ENCODE peak calls at places on chromosomes 16 and 17, in five cellular contexts. One of them, this sample, is unnamed.

GRCh38 chr16:83336630-83337029 is 471.1 kb upstream of the HSBP1 start:
- DNase-seq in ovary: no peak
- DNase-seq in progenitor cell of endocrine pancreas: no peak
- DNase-seq in neural crest cell: no peak
- DNase-seq in adrenal gland: peak; percentile 7
- DNase-seq in this sample: no peak

GRCh38 chr17:57699751-57700186 is 45.3 kb downstream of the CCDC182 start:
- DNase-seq in adrenal gland: no peak
- DNase-seq in progenitor cell of endocrine pancreas: no peak
- DNase-seq in ovary: no peak
- DNase-seq in neural crest cell: no peak
- DNase-seq in this sample: peak; percentile 37

GRCh38 chr17:33012522-33013033 is 20.9 kb downstream of the SPACA3 start:
- DNase-seq in progenitor cell of endocrine pancreas: no peak
- DNase-seq in ovary: no peak
- DNase-seq in neural crest cell: no peak
- DNase-seq in adrenal gland: no peak
- DNase-seq in this sample: no peak

GRCh38 chr17:80789356-80789902 is 202.2 kb upstream of the CHMP6 start:
- DNase-seq in ovary: no peak
- DNase-seq in progenitor cell of endocrine pancreas: no peak
- DNase-seq in adrenal gland: peak; percentile 86
- DNase-seq in neural crest cell: no peak
- DNase-seq in this sample: no peak

GRCh38 chr17:55747209-55747608 is 3.6 kb upstream of the PCTP start:
- DNase-seq in neural crest cell: no peak
- DNase-seq in adrenal gland: no peak
- DNase-seq in progenitor cell of endocrine pancreas: no peak
- DNase-seq in ovary: no peak
- DNase-seq in this sample: no peak

GRCh38 chr17:44374306-44375195 is 10.9 kb upstream of the FAM171A2 start:
- DNase-seq in progenitor cell of endocrine pancreas: no peak
- DNase-seq in adrenal gland: no peak
- DNase-seq in ovary: no peak
- DNase-seq in neural crest cell: no peak
- DNase-seq in this sample: peak; percentile 66

GRCh38 chr17:83064732-83065659 is 14.4 kb upstream of the METRNL start:
- DNase-seq in adrenal gland: peak; percentile 29
- DNase-seq in neural crest cell: no peak
- DNase-seq in progenitor cell of endocrine pancreas: peak; percentile 8
- DNase-seq in ovary: peak; percentile 29
- DNase-seq in this sample: no peak

GRCh38 chr17:80953471-80954315 is 37.9 kb upstream of the CHMP6 start:
- DNase-seq in ovary: peak; percentile 12
- DNase-seq in adrenal gland: no peak
- DNase-seq in neural crest cell: no peak
- DNase-seq in progenitor cell of endocrine pancreas: no peak
- DNase-seq in this sample: no peak

GRCh38 chr17:10156579-10157488 is 41.6 kb downstream of the GAS7 start:
- DNase-seq in neural crest cell: no peak
- DNase-seq in ovary: no peak
- DNase-seq in adrenal gland: peak; percentile 54
- DNase-seq in progenitor cell of endocrine pancreas: no peak
- DNase-seq in this sample: peak; percentile 25

GRCh38 chr16:30541502-30542329 is 7.1 kb upstream of the ZNF747 start:
- DNase-seq in neural crest cell: no peak
- DNase-seq in progenitor cell of endocrine pancreas: no peak
- DNase-seq in ovary: no peak
- DNase-seq in adrenal gland: no peak
- DNase-seq in this sample: no peak

GRCh38 chr17:39612291-39612894 is 4.7 kb upstream of the NEUROD2 start:
- DNase-seq in progenitor cell of endocrine pancreas: no peak
- DNase-seq in neural crest cell: no peak
- DNase-seq in adrenal gland: no peak
- DNase-seq in ovary: no peak
- DNase-seq in this sample: peak; percentile 4

GRCh38 chr16:52114414-52114813 is 432.5 kb downstream of the TOX3 start:
- DNase-seq in neural crest cell: no peak
- DNase-seq in ovary: no peak
- DNase-seq in adrenal gland: no peak
- DNase-seq in progenitor cell of endocrine pancreas: no peak
- DNase-seq in this sample: no peak

GRCh38 chr16:19809121-19809635 is 75.5 kb downstream of the GPRC5B start:
- DNase-seq in adrenal gland: no peak
- DNase-seq in progenitor cell of endocrine pancreas: no peak
- DNase-seq in neural crest cell: no peak
- DNase-seq in ovary: no peak
- DNase-seq in this sample: no peak

GRCh38 chr16:58733248-58733670 is 857 bp downstream of the GOT2 start:
- DNase-seq in progenitor cell of endocrine pancreas: no peak
- DNase-seq in adrenal gland: peak; percentile 48
- DNase-seq in neural crest cell: no peak
- DNase-seq in ovary: no peak
- DNase-seq in this sample: peak; percentile 60

GRCh38 chr16:79911660-79912059 is 311.1 kb upstream of the MAF start:
- DNase-seq in ovary: no peak
- DNase-seq in neural crest cell: no peak
- DNase-seq in progenitor cell of endocrine pancreas: no peak
- DNase-seq in adrenal gland: no peak
- DNase-seq in this sample: no peak

GRCh38 chr17:16243385-16243784 is 26.4 kb downstream of the PIGL start:
- DNase-seq in neural crest cell: no peak
- DNase-seq in adrenal gland: no peak
- DNase-seq in ovary: no peak
- DNase-seq in progenitor cell of endocrine pancreas: no peak
- DNase-seq in this sample: no peak

GRCh38 chr17:29256735-29257466 is 10.2 kb downstream of the CRYBA1 start:
- DNase-seq in progenitor cell of endocrine pancreas: no peak
- DNase-seq in neural crest cell: no peak
- DNase-seq in adrenal gland: no peak
- DNase-seq in ovary: no peak
- DNase-seq in this sample: no peak

GRCh38 chr16:72099377-72099818 is 5.8 kb downstream of the DHX38 start:
- DNase-seq in adrenal gland: peak; percentile 46
- DNase-seq in ovary: peak; percentile 34
- DNase-seq in progenitor cell of endocrine pancreas: peak; percentile 39
- DNase-seq in neural crest cell: peak; percentile 50
- DNase-seq in this sample: peak; percentile 55

GRCh38 chr16:20865420-20866126 is 34.6 kb downstream of the DCUN1D3 start:
- DNase-seq in progenitor cell of endocrine pancreas: no peak
- DNase-seq in ovary: no peak
- DNase-seq in neural crest cell: no peak
- DNase-seq in adrenal gland: no peak
- DNase-seq in this sample: no peak

GRCh38 chr17:157901-158300 is 20.5 kb downstream of the SCGB1C2 start:
- DNase-seq in progenitor cell of endocrine pancreas: no peak
- DNase-seq in adrenal gland: no peak
- DNase-seq in ovary: no peak
- DNase-seq in neural crest cell: no peak
- DNase-seq in this sample: no peak

GRCh38 chr17:41735744-41736143 is 1.3 kb upstream of the HAP1 start:
- DNase-seq in progenitor cell of endocrine pancreas: no peak
- DNase-seq in neural crest cell: no peak
- DNase-seq in adrenal gland: no peak
- DNase-seq in ovary: no peak
- DNase-seq in this sample: no peak

GRCh38 chr16:55418586-55418985 is 60.4 kb upstream of the MMP2 start:
- DNase-seq in ovary: no peak
- DNase-seq in progenitor cell of endocrine pancreas: peak; percentile 29
- DNase-seq in neural crest cell: no peak
- DNase-seq in adrenal gland: no peak
- DNase-seq in this sample: peak; percentile 35

GRCh38 chr17:78921437-78921971 is 3.7 kb downstream of the TIMP2 start:
- DNase-seq in progenitor cell of endocrine pancreas: no peak
- DNase-seq in neural crest cell: no peak
- DNase-seq in adrenal gland: peak; percentile 76
- DNase-seq in ovary: no peak
- DNase-seq in this sample: no peak

GRCh38 chr16:73057369-73058210 is 9.7 kb upstream of the ZFHX3 start:
- DNase-seq in adrenal gland: peak; percentile 37
- DNase-seq in progenitor cell of endocrine pancreas: peak; percentile 53
- DNase-seq in ovary: peak; percentile 61
- DNase-seq in neural crest cell: no peak
- DNase-seq in this sample: peak; percentile 62

GRCh38 chr16:55323637-55324490 is at the start of gene IRX6:
- DNase-seq in ovary: peak; percentile 28
- DNase-seq in progenitor cell of endocrine pancreas: peak; percentile 50
- DNase-seq in neural crest cell: peak; percentile 59
- DNase-seq in adrenal gland: peak; percentile 8
- DNase-seq in this sample: peak; percentile 76

GRCh38 chr16:67110136-67110847 is 551 bp downstream of the PHAF1 start:
- DNase-seq in adrenal gland: no peak
- DNase-seq in ovary: no peak
- DNase-seq in neural crest cell: peak; percentile 5
- DNase-seq in progenitor cell of endocrine pancreas: no peak
- DNase-seq in this sample: no peak

GRCh38 chr17:79041041-79041570 is 17.1 kb downstream of the C1QTNF1 start:
- DNase-seq in neural crest cell: no peak
- DNase-seq in progenitor cell of endocrine pancreas: no peak
- DNase-seq in adrenal gland: no peak
- DNase-seq in ovary: no peak
- DNase-seq in this sample: no peak

GRCh38 chr17:34319087-34319486 is at the start of gene CCL8:
- DNase-seq in adrenal gland: no peak
- DNase-seq in progenitor cell of endocrine pancreas: no peak
- DNase-seq in neural crest cell: no peak
- DNase-seq in ovary: no peak
- DNase-seq in this sample: no peak

GRCh38 chr17:75635610-75636202 is 2.5 kb downstream of the SMIM5 start:
- DNase-seq in ovary: no peak
- DNase-seq in adrenal gland: no peak
- DNase-seq in progenitor cell of endocrine pancreas: no peak
- DNase-seq in neural crest cell: no peak
- DNase-seq in this sample: no peak

DNA sequence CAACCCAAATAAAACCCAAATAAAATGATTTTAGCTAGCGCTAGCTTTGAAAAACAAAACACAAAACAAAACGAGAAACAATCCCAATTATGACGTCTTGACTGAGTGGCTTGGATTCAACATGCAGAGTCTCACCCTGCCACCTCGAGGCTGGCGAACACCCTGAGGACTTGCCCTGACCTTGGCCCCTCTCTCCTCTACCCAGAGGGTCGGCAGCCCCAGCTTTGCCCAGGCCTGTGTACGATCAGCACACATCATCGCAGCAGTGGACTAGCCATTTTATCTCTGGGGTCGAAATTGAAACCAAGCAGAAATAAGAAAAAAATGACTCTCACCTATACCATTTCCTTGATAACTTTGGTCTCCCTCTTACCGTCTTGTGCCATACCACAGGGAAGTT is 4.9 kb downstream of the JMJD6 start:
- DNase-seq in neural crest cell: no peak
- DNase-seq in adrenal gland: no peak
- DNase-seq in ovary: no peak
- DNase-seq in progenitor cell of endocrine pancreas: no peak
- DNase-seq in this sample: no peak
- TF ChIP-seq CTCF in neural crest cell: no peak
- TF ChIP-seq CTCF in adrenal gland: no peak
- TF ChIP-seq CTCF in ovary: no peak
- TF ChIP-seq CTCF in progenitor cell of endocrine pancreas: no peak
- TF ChIP-seq CTCF in this sample: no peak

GRCh38 chr16:1543085-1543896 is 9.8 kb downstream of the TMEM204 start:
- DNase-seq in adrenal gland: peak; percentile 73
- DNase-seq in neural crest cell: no peak
- DNase-seq in progenitor cell of endocrine pancreas: no peak
- DNase-seq in ovary: no peak
- DNase-seq in this sample: peak; percentile 61
- TF ChIP-seq CTCF in adrenal gland: no peak
- TF ChIP-seq CTCF in neural crest cell: no peak
- TF ChIP-seq CTCF in progenitor cell of endocrine pancreas: no peak
- TF ChIP-seq CTCF in ovary: no peak
- TF ChIP-seq CTCF in this sample: no peak

GRCh38 chr17:4035081-4035680 is 70.9 kb upstream of the ATP2A3 start:
- DNase-seq in adrenal gland: no peak
- DNase-seq in progenitor cell of endocrine pancreas: no peak
- DNase-seq in ovary: no peak
- DNase-seq in neural crest cell: no peak
- DNase-seq in this sample: no peak
- TF ChIP-seq CTCF in adrenal gland: peak; percentile 31
- TF ChIP-seq CTCF in progenitor cell of endocrine pancreas: no peak
- TF ChIP-seq CTCF in ovary: no peak
- TF ChIP-seq CTCF in neural crest cell: no peak
- TF ChIP-seq CTCF in this sample: no peak

GRCh38 chr16:11129378-11129781 is 126.6 kb downstream of the SOCS1 start:
- DNase-seq in progenitor cell of endocrine pancreas: no peak
- DNase-seq in ovary: no peak
- DNase-seq in neural crest cell: no peak
- DNase-seq in adrenal gland: no peak
- DNase-seq in this sample: no peak

GRCh38 chr16:11128211-11129123 is 127.5 kb downstream of the SOCS1 start:
- DNase-seq in neural crest cell: no peak
- DNase-seq in progenitor cell of endocrine pancreas: no peak
- DNase-seq in adrenal gland: peak; percentile 45
- DNase-seq in ovary: no peak
- DNase-seq in this sample: no peak

GRCh38 chr16:11127610-11128195 is 128.3 kb downstream of the SOCS1 start:
- DNase-seq in progenitor cell of endocrine pancreas: no peak
- DNase-seq in ovary: no peak
- DNase-seq in adrenal gland: no peak
- DNase-seq in neural crest cell: no peak
- DNase-seq in this sample: no peak

GRCh38 chr16:11125936-11126335 is 130.1 kb downstream of the SOCS1 start:
- DNase-seq in adrenal gland: no peak
- DNase-seq in ovary: no peak
- DNase-seq in neural crest cell: no peak
- DNase-seq in progenitor cell of endocrine pancreas: no peak
- DNase-seq in this sample: no peak

DNA sequence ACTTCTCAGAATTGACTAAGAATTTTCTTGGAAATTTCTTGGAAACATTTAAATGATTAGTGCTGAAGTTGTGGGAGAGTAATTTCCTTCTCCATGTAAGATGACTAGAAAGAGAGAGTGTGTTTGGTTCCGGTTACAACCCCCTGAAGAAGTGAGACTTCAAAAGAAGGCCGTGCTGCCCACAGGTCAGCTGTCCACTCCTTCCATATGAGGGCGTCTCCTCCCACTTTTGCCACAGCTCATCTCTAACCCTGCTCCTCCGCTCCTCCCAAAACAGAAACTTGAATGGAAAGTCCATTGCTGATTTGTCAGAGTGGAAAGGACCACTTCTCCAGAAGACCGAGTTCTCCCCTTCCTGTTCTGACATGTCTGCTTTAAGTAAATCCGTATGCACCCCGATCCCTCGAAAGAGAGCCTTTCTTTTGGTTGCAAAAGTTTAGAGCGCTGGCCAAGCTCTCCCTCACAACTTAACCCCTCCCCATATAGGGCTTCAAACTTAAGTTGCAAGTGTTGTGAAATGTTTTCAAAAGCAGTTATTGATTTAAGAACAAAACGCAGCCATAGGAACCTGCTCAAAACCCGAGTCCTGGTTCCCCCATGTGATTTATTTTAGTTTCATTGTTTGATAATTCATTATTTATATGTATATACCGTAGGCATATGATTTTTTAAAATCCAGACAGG is 129.5 kb downstream of the SOCS1 start:
- DNase-seq in adrenal gland: no peak
- DNase-seq in neural crest cell: no peak
- DNase-seq in progenitor cell of endocrine pancreas: no peak
- DNase-seq in ovary: no peak
- DNase-seq in this sample: no peak
- TF ChIP-seq CTCF in adrenal gland: no peak
- TF ChIP-seq CTCF in neural crest cell: no peak
- TF ChIP-seq CTCF in progenitor cell of endocrine pancreas: no peak
- TF ChIP-seq CTCF in ovary: no peak
- TF ChIP-seq CTCF in this sample: no peak

GRCh38 chr17:64017381-64017980 is 3.0 kb downstream of the ICAM2 start:
- DNase-seq in adrenal gland: no peak
- DNase-seq in ovary: no peak
- DNase-seq in neural crest cell: no peak
- DNase-seq in progenitor cell of endocrine pancreas: no peak
- DNase-seq in this sample: no peak
- TF ChIP-seq CTCF in adrenal gland: no peak
- TF ChIP-seq CTCF in ovary: no peak
- TF ChIP-seq CTCF in neural crest cell: peak; percentile 54
- TF ChIP-seq CTCF in progenitor cell of endocrine pancreas: peak; percentile 25
- TF ChIP-seq CTCF in this sample: peak; percentile 38